ENCODE peak calls at places on chromosomes 4 and X, in six cellular contexts. H is ovary, G is vagina, T is esophagus muscularis mucosa, A is right lobe of liver, N is tibial nerve. Y is an unnamed sample. For H3K27me3, the result is how much of the 10 kb centered on the place peaks cover.

GRCh38 chr4:80184791-80185756 is 12.2 kb upstream of the PRDM8 start:
- DNase-seq in H (peak), G (no peak), T (peak), A (no peak), N (no peak), Y (no peak)

GRCh38 chr4:83328486-83328885 is 6.2 kb downstream of the HPSE start:
- DNase-seq in H (no peak), G (no peak), T (no peak), A (no peak), N (no peak), Y (no peak)

GRCh38 chr4:44716597-44716996 is 9.8 kb downstream of the GNPDA2 start:
- DNase-seq in H (no peak), G (no peak), T (no peak), A (no peak), N (no peak), Y (no peak)

GRCh38 chrX:107861056-107861455 is 35.4 kb downstream of the MID2 start:
- DNase-seq in H (no peak), G (no peak), T (no peak), A (no peak), N (no peak), Y (no peak)

GRCh38 chrX:123340691-123341090 is 156.6 kb downstream of the GRIA3 start:
- DNase-seq in H (no peak), G (no peak), T (no peak), A (no peak), N (no peak), Y (no peak)

GRCh38 chr4:56445699-56446098 is 9.6 kb downstream of the PAICS start:
- DNase-seq in H (no peak), G (no peak), T (no peak), A (no peak), N (no peak), Y (no peak)

GRCh38 chrX:119726900-119727555 is 31.4 kb upstream of the SOWAHD start:
- DNase-seq in H (no peak), G (no peak), T (no peak), A (no peak), N (no peak), Y (no peak)

GRCh38 chr4:3767569-3768288 is 1.5 kb downstream of the ADRA2C start:
- DNase-seq in H (no peak), G (no peak), T (no peak), A (no peak), N (no peak), Y (no peak)

GRCh38 chr4:23774932-23775331 is 114.9 kb downstream of the PPARGC1A start:
- DNase-seq in H (no peak), G (no peak), T (no peak), A (no peak), N (no peak), Y (no peak)

GRCh38 chrX:108186811-108187210 is 95.2 kb downstream of the ATG4A start:
- DNase-seq in H (no peak), G (no peak), T (no peak), A (no peak), N (no peak), Y (no peak)

GRCh38 chr4:14168919-14169318 is 541.4 kb upstream of the BOD1L1 start:
- DNase-seq in H (no peak), G (no peak), T (no peak), A (peak), N (no peak), Y (peak)

GRCh38 chr4:125432078-125432477 is 117.3 kb downstream of the FAT4 start:
- DNase-seq in H (no peak), G (no peak), T (no peak), A (no peak), N (no peak), Y (no peak)

GRCh38 chr4:5144384-5144783 is 93.1 kb downstream of the STK32B start:
- DNase-seq in H (no peak), G (peak), T (peak), A (no peak), N (no peak), Y (no peak)

GRCh38 chr4:87657525-87657924 is 7.4 kb downstream of the DMP1 start:
- DNase-seq in H (no peak), G (no peak), T (no peak), A (no peak), N (no peak), Y (no peak)

GRCh38 chr4:113957961-113958360 is 21.5 kb downstream of the ARSJ start:
- DNase-seq in H (no peak), G (no peak), T (no peak), A (no peak), N (no peak), Y (no peak)
- H3K27ac ChIP-seq in H (no peak), G (no peak), T (no peak), A (no peak), N (no peak), Y (no peak)

GRCh38 chrX:130080791-130081367 is 29.4 kb downstream of the ELF4 start:
- DNase-seq in H (no peak), G (no peak), T (no peak), A (no peak), N (no peak), Y (no peak)

GRCh38 chrX:130083107-130083490 is 27.2 kb downstream of the ELF4 start:
- DNase-seq in H (no peak), G (no peak), T (no peak), A (no peak), N (no peak), Y (no peak)

GRCh38 chrX:130083656-130084382 is 26.5 kb downstream of the ELF4 start:
- DNase-seq in H (no peak), G (no peak), T (no peak), A (no peak), N (no peak), Y (no peak)

GRCh38 chrX:130081421-130082045 is 28.8 kb downstream of the ELF4 start:
- DNase-seq in H (no peak), G (no peak), T (no peak), A (no peak), N (no peak), Y (peak)

DNA sequence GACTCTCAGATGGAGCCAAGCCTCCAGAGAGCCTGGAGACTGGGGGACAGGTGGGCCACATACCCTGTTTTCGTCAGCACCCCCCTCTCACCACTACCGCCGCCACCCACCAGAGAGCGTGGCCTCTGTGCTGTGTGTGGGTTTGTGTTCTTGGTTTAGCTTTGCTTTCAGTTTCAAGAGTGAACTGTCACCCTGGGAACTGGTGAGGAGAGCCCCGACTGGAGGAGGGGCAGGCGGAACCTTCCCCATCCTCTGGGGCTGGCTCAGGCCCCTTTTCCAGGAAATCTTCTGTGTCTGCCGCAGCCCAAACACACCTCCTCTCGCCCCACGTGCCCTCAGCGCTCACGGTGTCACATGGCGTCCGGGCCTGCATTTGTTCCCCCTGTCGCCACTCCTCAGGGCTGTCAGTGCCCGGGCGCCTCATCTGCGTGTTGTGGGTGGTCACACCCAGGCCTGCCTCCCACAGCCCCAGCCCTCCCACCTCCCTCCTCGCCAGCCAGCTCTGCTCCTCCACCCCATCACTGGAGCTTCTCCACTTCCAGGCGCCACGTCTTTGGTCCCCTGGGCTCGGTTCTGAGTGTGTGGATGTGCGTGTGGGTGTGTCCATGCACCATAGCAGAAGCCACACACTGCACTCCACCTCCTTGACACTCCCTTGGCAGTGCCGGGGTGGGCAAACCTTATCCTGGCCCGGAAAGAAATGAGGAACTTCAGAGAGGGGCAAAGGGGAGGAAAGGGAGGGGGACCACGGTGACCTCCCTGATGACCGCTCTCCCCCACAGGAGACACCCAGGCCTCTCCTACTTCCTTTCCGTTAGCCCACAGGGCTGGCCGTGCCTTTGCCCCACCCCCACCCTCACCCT is 27.8 kb downstream of the ELF4 start:
- DNase-seq in H (peak), G (no peak), T (no peak), A (peak), N (no peak), Y (peak)
- TF ChIP-seq POLR2A in H (no peak), G (no peak), T (no peak), A (no peak), N (no peak), Y (no peak)

DNA sequence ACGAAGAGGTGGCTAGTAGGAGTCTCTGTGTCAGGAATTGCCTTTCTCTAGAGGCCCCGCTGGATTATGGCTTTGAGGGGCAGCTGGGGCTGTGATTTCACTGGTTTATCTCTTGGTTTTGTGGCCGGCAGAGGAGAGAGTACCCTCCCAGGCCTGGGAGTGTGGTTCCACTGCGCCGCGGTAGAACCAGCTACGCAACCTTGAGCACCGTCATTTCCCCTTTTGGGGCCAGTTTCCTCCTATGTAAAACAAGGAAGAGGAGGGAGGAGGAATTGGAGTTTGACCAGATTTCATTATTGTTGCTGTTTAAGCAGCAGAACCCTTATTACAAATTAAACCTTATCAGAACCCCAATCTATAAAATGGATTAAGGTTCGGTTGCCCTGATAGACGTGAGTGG is 4.4 kb downstream of the SOX3 start:
- DNase-seq in H (no peak), G (no peak), T (no peak), A (no peak), N (no peak), Y (no peak)
- H3K27me3 ChIP-seq in H (under half), G (under half), T (half or more), A (under half), N (under half), Y (under half)

GRCh38 chrX:2928583-2929434 is at the start of gene ARSD:
- DNase-seq in H (peak), G (peak), T (peak), A (peak), N (peak), Y (peak)
- H3K27ac ChIP-seq in H (peak), G (peak), T (peak), A (peak), N (peak), Y (peak)

DNA sequence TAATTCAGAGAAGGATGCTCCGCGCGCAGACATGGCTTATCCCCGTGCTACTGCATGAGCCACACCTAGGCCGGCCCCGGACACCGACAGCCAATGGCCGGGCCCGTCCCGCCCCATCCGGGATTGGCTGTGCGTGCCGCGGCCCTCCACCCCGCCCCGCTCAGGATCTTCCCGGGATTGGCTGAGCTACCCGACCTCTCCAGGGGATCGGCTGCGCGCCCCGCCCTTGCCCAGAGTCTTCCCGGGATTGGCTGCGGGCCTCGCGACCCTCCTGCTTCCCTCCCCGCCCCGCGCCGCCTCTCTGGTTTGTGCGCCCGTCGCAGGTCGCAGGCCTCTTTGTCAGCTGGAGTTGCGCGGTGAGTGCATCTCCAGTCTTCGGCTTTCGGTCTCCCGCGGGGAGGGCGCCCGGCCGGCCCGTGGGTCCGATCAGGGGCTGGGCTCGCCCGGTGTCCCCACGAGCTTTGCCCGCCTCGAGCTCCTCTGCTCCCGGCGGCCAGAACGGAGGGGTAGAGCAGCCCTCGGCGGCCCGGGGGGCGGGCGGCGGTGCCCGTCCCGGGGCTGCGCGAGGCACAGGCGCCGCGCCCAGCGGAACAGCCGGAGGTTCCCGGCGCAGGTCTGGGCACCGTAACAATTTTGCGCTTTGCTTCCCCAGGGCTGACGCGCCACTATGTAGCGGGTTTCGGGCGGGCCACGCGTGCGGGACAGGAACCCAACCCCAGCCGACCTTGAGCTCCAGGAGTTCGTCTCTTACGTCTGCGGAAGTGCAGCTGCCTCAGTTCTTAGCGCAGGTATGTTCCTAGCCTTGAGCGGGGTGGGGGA is 38.8 kb downstream of the ERVMER34-1 start:
- DNase-seq in H (peak), G (peak), T (peak), A (peak), N (peak), Y (peak)
- TF ChIP-seq POLR2A in H (peak), G (peak), T (peak), A (peak), N (peak), Y (peak)

DNA sequence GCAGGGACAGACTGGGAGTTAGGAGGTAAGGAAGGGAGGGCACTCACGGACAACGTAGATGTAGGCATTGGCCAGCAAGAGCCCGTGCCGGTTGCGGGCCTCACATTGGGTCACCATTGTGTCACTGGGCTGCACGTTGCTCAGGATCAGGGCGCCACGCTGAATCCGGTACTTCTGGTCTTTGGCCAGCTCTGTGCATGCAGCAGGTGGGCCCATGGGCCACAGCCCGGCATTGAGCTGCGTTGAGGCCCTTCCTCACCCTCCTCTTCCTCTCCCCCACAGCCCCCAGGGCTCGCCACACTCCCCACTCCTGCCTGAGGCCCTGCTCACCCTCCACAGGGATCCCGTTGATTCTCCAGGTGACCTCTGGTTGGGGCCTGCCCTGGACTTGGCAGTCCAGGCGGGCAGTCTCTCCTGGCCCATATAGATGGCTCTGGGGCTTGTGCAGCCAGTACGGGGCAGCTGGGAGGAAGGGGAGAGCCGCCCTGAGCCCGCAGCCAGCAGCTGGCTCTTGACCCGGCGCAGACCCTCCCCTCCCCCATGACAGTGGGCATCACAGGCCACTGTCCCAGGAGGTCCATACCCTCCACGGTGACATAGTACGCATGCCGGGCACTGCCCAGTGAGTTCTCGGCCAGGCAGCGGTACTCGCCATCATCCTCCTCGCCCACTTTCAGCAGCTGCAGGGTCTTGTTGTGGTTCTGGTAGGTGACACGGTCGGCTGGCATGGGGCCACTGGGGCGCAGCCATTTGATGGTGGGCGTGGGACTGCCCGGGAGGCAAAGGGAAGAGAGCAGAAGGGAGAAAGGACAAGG is 16.3 kb downstream of the L1CAM start:
- DNase-seq in H (no peak), G (no peak), T (no peak), A (no peak), N (no peak), Y (no peak)
- H3K27me3 ChIP-seq in H (under half), G (under half), T (under half), A (under half), N (under half), Y (under half)

GRCh38 chr4:101157415-101158135 is 189.8 kb downstream of the PPP3CA start:
- DNase-seq in H (no peak), G (no peak), T (no peak), A (no peak), N (no peak), Y (no peak)
- H3K27ac ChIP-seq in H (no peak), G (no peak), T (no peak), A (no peak), N (no peak), Y (peak)

Y was measured in heart left ventricle.